ENCODE peak calls at places on chromosomes 3 and 15, in nine cellular contexts. N is midbrain, H is amygdala, Y is substantia nigra, F is HuH-7, U is RWPE2, E is RPMI8226, A is aorta, J is HTR-8/SVneo. X is an unnamed sample.

GRCh38 chr15:73617310-73617709 is 15.9 kb downstream of the NPTN start:
- DNase-seq in N (no peak), H (no peak), Y (no peak), F (no peak), U (no peak), E (no peak), A (no peak), J (no peak), X (no peak)

GRCh38 chr3:174202146-174202545 is 657.0 kb upstream of the NAALADL2 start:
- DNase-seq in N (no peak), H (no peak), Y (no peak), F (no peak), U (no peak), E (no peak), A (no peak), J (no peak), X (no peak)

GRCh38 chr3:148079370-148079769 is 618.3 kb upstream of the AGTR1 start:
- DNase-seq in N (peak), H (peak), Y (peak), F (no peak), U (no peak), E (no peak), A (peak), J (no peak), X (no peak)

GRCh38 chr15:88894819-88895767 is at the start of gene HAPLN3:
- DNase-seq in N (no peak), H (no peak), Y (no peak), F (no peak), U (peak), E (peak), A (peak), J (peak), X (peak)

GRCh38 chr3:184155644-184156521 is 706 bp downstream of the DVL3 start:
- DNase-seq in N (peak), H (peak), Y (no peak), F (no peak), U (no peak), E (peak), A (peak), J (no peak), X (peak)

GRCh38 chr3:126053513-126053912 is 30.4 kb downstream of the SLC41A3 start:
- DNase-seq in N (no peak), H (no peak), Y (no peak), F (no peak), U (no peak), E (no peak), A (no peak), J (no peak), X (no peak)

GRCh38 chr3:14540821-14541385 is 761 bp upstream of the GRIP2 start:
- DNase-seq in N (no peak), H (no peak), Y (no peak), F (no peak), U (no peak), E (no peak), A (peak), J (no peak), X (no peak)

GRCh38 chr3:52890735-52891134 is 6.6 kb downstream of the STIMATE start:
- DNase-seq in N (no peak), H (no peak), Y (no peak), F (no peak), U (no peak), E (no peak), A (no peak), J (no peak), X (no peak)

GRCh38 chr3:52108302-52109232 is 45.7 kb downstream of the POC1A start:
- DNase-seq in N (peak), H (peak), Y (peak), F (no peak), U (no peak), E (no peak), A (peak), J (no peak), X (no peak)

GRCh38 chr3:114800272-114800671 is 346.8 kb downstream of the ZBTB20 start:
- DNase-seq in N (no peak), H (no peak), Y (no peak), F (no peak), U (no peak), E (no peak), A (no peak), J (no peak), X (no peak)

X was measured in hepatocyte.